ENCODE peak calls at places on chromosomes 2 and 18, in eight cellular contexts. T, M, F, U, H, S, A and E are unnamed samples. For H3K4me1, the result is how much of the 10 kb centered on the place peaks cover.

GRCh38 chr2:46356993-46357392 is 59.8 kb downstream of the EPAS1 start:
- DNase-seq in T (no peak), M (no peak), F (no peak), U (no peak), H (no peak), S (no peak), A (no peak), E (no peak)

GRCh38 chr2:238139141-238139840 is 823 bp downstream of the KLHL30 start:
- DNase-seq in T (no peak), M (no peak), F (no peak), U (peak), H (no peak), S (no peak), A (no peak), E (peak)

GRCh38 chr2:30336978-30337841 is 105.9 kb downstream of the LBH start:
- DNase-seq in T (no peak), M (no peak), F (no peak), U (peak), H (no peak), S (peak), A (no peak), E (no peak)

GRCh38 chr2:158797963-158798700 is 3.0 kb downstream of the DAPL1 start:
- DNase-seq in T (no peak), M (no peak), F (no peak), U (no peak), H (no peak), S (no peak), A (peak), E (no peak)

GRCh38 chr18:5393779-5394178 is 98.3 kb upstream of the ZBTB14 start:
- DNase-seq in T (no peak), M (no peak), F (no peak), U (no peak), H (no peak), S (peak), A (no peak), E (no peak)

GRCh38 chr18:43271593-43272432 is 5.5 kb downstream of the SYT4 start:
- DNase-seq in T (no peak), M (no peak), F (peak), U (peak), H (no peak), S (peak), A (peak), E (no peak)

GRCh38 chr2:18545384-18545783 is 15.1 kb downstream of the RDH14 start:
- DNase-seq in T (no peak), M (no peak), F (no peak), U (no peak), H (no peak), S (peak), A (peak), E (no peak)

GRCh38 chr2:127065299-127065931 is 41.5 kb downstream of the BIN1 start:
- DNase-seq in T (no peak), M (no peak), F (no peak), U (no peak), H (no peak), S (no peak), A (no peak), E (no peak)

DNA sequence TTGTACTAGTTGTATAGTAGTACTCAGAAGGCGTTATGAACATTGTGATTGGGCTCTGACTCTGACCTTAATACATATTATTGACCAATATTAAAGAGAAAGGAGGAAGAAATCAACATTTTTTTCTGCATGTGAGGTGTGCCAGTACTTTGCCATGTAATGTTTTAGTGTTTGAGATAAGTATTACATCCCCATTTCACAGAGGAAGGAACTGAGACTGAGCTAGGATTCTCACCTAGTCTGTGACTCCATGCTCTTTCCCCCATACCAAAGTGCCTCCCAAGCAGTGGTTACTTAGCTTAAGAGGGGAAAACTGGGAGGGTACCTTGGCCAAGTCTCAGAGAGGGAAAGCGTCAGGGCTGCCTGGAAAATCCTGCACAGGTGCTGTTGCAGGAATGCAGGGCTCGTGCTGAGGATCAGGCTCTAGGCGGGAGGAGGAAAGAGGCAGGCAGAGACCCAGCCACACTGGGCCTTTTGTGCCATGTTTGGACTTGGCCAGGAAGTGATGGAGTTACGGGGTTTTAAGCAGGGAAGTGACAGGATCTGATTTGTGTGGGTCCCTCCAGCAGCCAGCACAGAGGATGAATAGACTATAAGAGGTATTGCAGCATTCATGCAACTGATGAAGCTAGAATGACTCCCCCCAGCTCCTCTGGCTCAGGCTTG is 1.7 kb downstream of the PNKD start:
- DNase-seq in T (no peak), M (no peak), F (no peak), U (no peak), H (no peak), S (no peak), A (no peak), E (no peak)
- H3K4me1 ChIP-seq in T (under half), M (under half), F (under half), U (under half), H (under half), S (under half), A (under half), E (half or more)

GRCh38 chr2:59584958-59585357 is 968.5 kb downstream of the BCL11A start:
- DNase-seq in T (no peak), M (no peak), F (no peak), U (peak), H (no peak), S (no peak), A (no peak), E (no peak)
- TF ChIP-seq CTCF in T (peak), M (no peak), F (peak), U (peak), H (no peak), S (no peak), A (peak), E (no peak)

GRCh38 chr2:205746408-205746785 is 64.1 kb downstream of the NRP2 start:
- DNase-seq in T (peak), M (no peak), F (no peak), U (no peak), H (peak), S (no peak), A (peak), E (peak)
- H3K4me3 ChIP-seq in T (no peak), M (no peak), F (no peak), U (no peak), H (no peak), S (no peak), A (no peak), E (no peak)

GRCh38 chr2:155099784-155100183 is 401.3 kb downstream of the KCNJ3 start:
- DNase-seq in T (no peak), M (no peak), F (no peak), U (no peak), H (no peak), S (no peak), A (peak), E (peak)
- H3K4me1 ChIP-seq in T (under half), M (under half), F (under half), U (under half), H (under half), S (under half), A (under half), E (under half)

GRCh38 chr2:111994042-111994441 is 61.0 kb upstream of the TMEM87B start:
- DNase-seq in T (no peak), M (no peak), F (no peak), U (no peak), H (no peak), S (no peak), A (no peak), E (no peak)
- TF ChIP-seq CTCF in T (no peak), M (no peak), F (no peak), U (no peak), H (no peak), S (no peak), A (no peak), E (no peak)

DNA sequence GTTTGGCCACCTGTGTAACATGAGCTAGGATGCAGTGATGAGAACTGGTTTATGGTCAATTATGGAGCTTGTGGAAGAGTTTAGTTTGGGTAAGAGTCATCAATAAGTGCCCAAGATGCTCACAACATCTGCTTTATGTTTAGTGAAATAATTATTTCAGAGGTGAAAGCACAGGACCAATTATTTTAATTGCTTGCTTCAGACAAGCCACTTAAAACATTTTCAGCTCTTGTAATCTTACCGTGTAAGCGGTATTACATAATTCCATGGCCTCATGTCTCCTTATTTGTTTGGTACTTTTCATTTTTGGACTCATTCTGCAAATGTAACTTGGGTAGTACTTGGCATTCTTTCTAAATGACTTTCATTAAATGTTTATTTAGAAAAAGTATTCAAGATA is 5.4 kb downstream of the B3GNT2 start:
- DNase-seq in T (no peak), M (no peak), F (no peak), U (no peak), H (no peak), S (peak), A (no peak), E (no peak)
- H3K4me3 ChIP-seq in T (no peak), M (no peak), F (no peak), U (no peak), H (no peak), S (no peak), A (no peak), E (no peak)

DNA sequence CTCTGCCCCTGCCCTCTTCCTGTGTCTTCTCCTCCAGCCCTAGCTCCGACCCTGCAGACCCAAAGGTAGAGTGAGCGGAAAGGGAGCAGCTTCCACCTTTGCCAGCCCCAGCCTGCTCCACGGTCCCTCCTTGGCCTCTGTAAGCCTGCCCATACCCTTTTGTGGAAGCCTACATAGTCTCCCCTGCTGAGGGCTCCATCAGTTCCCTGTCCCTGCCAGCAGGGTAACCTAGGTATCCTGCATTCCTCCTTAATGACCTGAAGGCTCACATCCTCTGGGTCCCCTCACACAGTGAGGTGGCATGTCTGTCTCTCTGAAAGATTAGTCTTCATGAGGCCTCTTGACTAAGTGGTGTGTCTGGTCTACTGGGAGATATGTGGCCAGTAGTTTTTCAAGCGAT is 20.5 kb upstream of the ACKR3 start:
- DNase-seq in T (no peak), M (no peak), F (no peak), U (no peak), H (no peak), S (no peak), A (no peak), E (no peak)
- H3K4me1 ChIP-seq in T (under half), M (under half), F (under half), U (under half), H (under half), S (under half), A (under half), E (under half)

GRCh38 chr18:11760498-11761158 is 71.6 kb downstream of the GNAL start:
- DNase-seq in T (no peak), M (no peak), F (no peak), U (no peak), H (no peak), S (no peak), A (no peak), E (no peak)

GRCh38 chr18:11762429-11762828 is 73.4 kb downstream of the GNAL start:
- DNase-seq in T (no peak), M (no peak), F (no peak), U (no peak), H (no peak), S (no peak), A (no peak), E (no peak)

GRCh38 chr18:11757084-11757590 is 68.1 kb downstream of the GNAL start:
- DNase-seq in T (no peak), M (no peak), F (no peak), U (no peak), H (no peak), S (no peak), A (no peak), E (no peak)

GRCh38 chr18:11759456-11759855 is 70.4 kb downstream of the GNAL start:
- DNase-seq in T (no peak), M (no peak), F (no peak), U (no peak), H (no peak), S (no peak), A (no peak), E (no peak)

GRCh38 chr18:11761553-11761952 is 72.5 kb downstream of the GNAL start:
- DNase-seq in T (no peak), M (no peak), F (no peak), U (no peak), H (no peak), S (no peak), A (no peak), E (no peak)
- TF ChIP-seq CTCF in T (no peak), M (peak), F (peak), U (peak), H (no peak), S (no peak), A (peak), E (no peak)

DNA sequence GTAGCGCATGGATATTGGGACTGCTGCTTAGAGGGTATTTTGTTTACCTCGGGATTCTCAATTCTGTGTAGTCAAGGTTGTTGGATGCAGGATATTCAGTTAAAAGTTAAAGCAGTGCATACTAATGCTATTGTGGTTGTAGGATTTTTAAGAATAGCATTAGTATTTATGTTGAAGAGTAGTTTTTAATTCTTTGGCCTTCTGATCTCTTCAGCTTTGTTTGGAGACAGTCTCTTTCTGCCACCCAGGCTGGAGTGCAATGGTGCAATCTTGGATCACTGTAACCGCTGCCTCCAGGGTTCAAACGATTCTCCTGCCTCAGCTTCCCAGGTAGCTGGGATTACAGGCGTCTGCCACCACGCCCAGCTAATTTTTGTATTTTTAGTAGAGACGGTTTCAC is 1.5 kb downstream of the RHBDD1 start:
- DNase-seq in T (no peak), M (no peak), F (no peak), U (no peak), H (no peak), S (no peak), A (no peak), E (no peak)
- H3K4me3 ChIP-seq in T (peak), M (no peak), F (peak), U (peak), H (no peak), S (no peak), A (peak), E (no peak)

DNA sequence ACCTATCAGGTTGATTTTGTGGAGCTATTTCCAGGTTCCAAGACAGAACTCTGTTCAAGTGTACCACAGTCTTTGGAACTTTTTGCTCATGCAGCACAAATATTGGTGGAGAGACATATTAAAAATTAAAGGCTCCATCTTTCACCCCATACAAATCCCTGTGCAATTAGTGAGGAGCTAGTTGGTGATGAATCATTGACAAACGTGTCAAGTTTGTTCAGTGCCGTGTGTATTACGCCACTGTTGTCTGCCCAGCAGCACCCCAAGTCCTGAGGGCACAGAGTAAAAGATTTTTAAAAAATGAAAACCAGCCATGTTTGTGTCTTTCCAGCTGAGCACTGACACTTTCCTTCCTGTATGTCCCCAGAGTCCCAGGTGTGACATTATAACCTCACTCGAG is 9.3 kb downstream of the ATOH8 start:
- DNase-seq in T (no peak), M (no peak), F (no peak), U (no peak), H (no peak), S (no peak), A (no peak), E (no peak)
- H3K4me1 ChIP-seq in T (half or more), M (under half), F (half or more), U (under half), H (under half), S (under half), A (under half), E (half or more)